ENCODE peak calls at places on chromosomes 12 and 14, in six cellular contexts. One of them, this sample, is unnamed.

GRCh38 chr14:104865631-104866441 is 768 bp downstream of the CEP170B start:
- DNase-seq in fibroblast of mammary gland: peak
- DNase-seq in uterus: peak
- DNase-seq in endothelial cell: peak
- DNase-seq in H9: peak
- DNase-seq in tibial artery: peak
- DNase-seq in this sample: peak

GRCh38 chr12:127712561-127712960 is 554.4 kb upstream of the TMEM132C start:
- DNase-seq in tibial artery: no peak
- DNase-seq in fibroblast of mammary gland: no peak
- DNase-seq in H9: no peak
- DNase-seq in uterus: no peak
- DNase-seq in endothelial cell: no peak
- DNase-seq in this sample: no peak

GRCh38 chr14:65103150-65103760 is 938 bp upstream of the MAX start:
- DNase-seq in uterus: no peak
- DNase-seq in tibial artery: no peak
- DNase-seq in fibroblast of mammary gland: peak
- DNase-seq in endothelial cell: no peak
- DNase-seq in H9: no peak
- DNase-seq in this sample: peak

GRCh38 chr12:122988036-122988435 is 7.6 kb downstream of the ARL6IP4 start:
- DNase-seq in uterus: no peak
- DNase-seq in fibroblast of mammary gland: no peak
- DNase-seq in endothelial cell: no peak
- DNase-seq in H9: no peak
- DNase-seq in tibial artery: no peak
- DNase-seq in this sample: no peak

GRCh38 chr14:64098120-64098519 is 196.1 kb downstream of the ESR2 start:
- DNase-seq in fibroblast of mammary gland: no peak
- DNase-seq in H9: no peak
- DNase-seq in uterus: no peak
- DNase-seq in endothelial cell: no peak
- DNase-seq in tibial artery: no peak
- DNase-seq in this sample: no peak

GRCh38 chr12:132474237-132474741 is 15.7 kb upstream of the FBRSL1 start:
- DNase-seq in fibroblast of mammary gland: no peak
- DNase-seq in endothelial cell: no peak
- DNase-seq in uterus: no peak
- DNase-seq in tibial artery: no peak
- DNase-seq in H9: no peak
- DNase-seq in this sample: peak

GRCh38 chr14:69886843-69887242 is 7.6 kb downstream of the SMOC1 start:
- DNase-seq in tibial artery: no peak
- DNase-seq in H9: no peak
- DNase-seq in uterus: no peak
- DNase-seq in fibroblast of mammary gland: peak
- DNase-seq in endothelial cell: no peak
- DNase-seq in this sample: no peak

GRCh38 chr12:119393685-119394084 is 59.2 kb downstream of the CCDC60 start:
- DNase-seq in uterus: no peak
- DNase-seq in tibial artery: no peak
- DNase-seq in H9: no peak
- DNase-seq in endothelial cell: no peak
- DNase-seq in fibroblast of mammary gland: no peak
- DNase-seq in this sample: no peak

GRCh38 chr14:32403688-32404087 is 74.6 kb downstream of the AKAP6 start:
- DNase-seq in fibroblast of mammary gland: peak
- DNase-seq in uterus: no peak
- DNase-seq in H9: no peak
- DNase-seq in tibial artery: no peak
- DNase-seq in endothelial cell: no peak
- DNase-seq in this sample: no peak

GRCh38 chr12:19307451-19307850 is 131.8 kb upstream of the AEBP2 start:
- DNase-seq in endothelial cell: no peak
- DNase-seq in H9: no peak
- DNase-seq in tibial artery: no peak
- DNase-seq in fibroblast of mammary gland: no peak
- DNase-seq in uterus: no peak
- DNase-seq in this sample: no peak

GRCh38 chr12:54368709-54369596 is 4.7 kb upstream of the GPR84 start:
- DNase-seq in tibial artery: peak
- DNase-seq in H9: peak
- DNase-seq in endothelial cell: peak
- DNase-seq in uterus: peak
- DNase-seq in fibroblast of mammary gland: peak
- DNase-seq in this sample: peak

GRCh38 chr14:20436363-20436755 is 393 bp upstream of the KLHL33 start:
- DNase-seq in uterus: no peak
- DNase-seq in endothelial cell: no peak
- DNase-seq in tibial artery: peak
- DNase-seq in fibroblast of mammary gland: peak
- DNase-seq in H9: no peak
- DNase-seq in this sample: no peak

GRCh38 chr12:65867428-65867827 is 43.1 kb downstream of the HMGA2 start:
- DNase-seq in endothelial cell: no peak
- DNase-seq in fibroblast of mammary gland: peak
- DNase-seq in uterus: no peak
- DNase-seq in tibial artery: no peak
- DNase-seq in H9: no peak
- DNase-seq in this sample: no peak

GRCh38 chr12:116661341-116661740 is 76.5 kb downstream of the SPRING1 start:
- DNase-seq in endothelial cell: no peak
- DNase-seq in fibroblast of mammary gland: no peak
- DNase-seq in tibial artery: no peak
- DNase-seq in H9: no peak
- DNase-seq in uterus: no peak
- DNase-seq in this sample: no peak
- TF ChIP-seq CTCF in endothelial cell: no peak
- TF ChIP-seq CTCF in fibroblast of mammary gland: no peak
- TF ChIP-seq CTCF in tibial artery: no peak
- TF ChIP-seq CTCF in H9: no peak
- TF ChIP-seq CTCF in uterus: no peak
- TF ChIP-seq CTCF in this sample: no peak

GRCh38 chr12:42586268-42586667 is 3.3 kb downstream of the PRICKLE1 start:
- DNase-seq in tibial artery: no peak
- DNase-seq in fibroblast of mammary gland: no peak
- DNase-seq in endothelial cell: no peak
- DNase-seq in uterus: no peak
- DNase-seq in H9: no peak
- DNase-seq in this sample: no peak
- TF ChIP-seq CTCF in tibial artery: no peak
- TF ChIP-seq CTCF in fibroblast of mammary gland: peak
- TF ChIP-seq CTCF in endothelial cell: no peak
- TF ChIP-seq CTCF in uterus: no peak
- TF ChIP-seq CTCF in H9: peak
- TF ChIP-seq CTCF in this sample: no peak

GRCh38 chr14:51225751-51226150 is 14.3 kb upstream of the TMX1 start:
- DNase-seq in endothelial cell: no peak
- DNase-seq in fibroblast of mammary gland: peak
- DNase-seq in tibial artery: no peak
- DNase-seq in uterus: no peak
- DNase-seq in H9: no peak
- DNase-seq in this sample: no peak
- TF ChIP-seq CTCF in endothelial cell: no peak
- TF ChIP-seq CTCF in fibroblast of mammary gland: no peak
- TF ChIP-seq CTCF in tibial artery: no peak
- TF ChIP-seq CTCF in uterus: no peak
- TF ChIP-seq CTCF in H9: no peak
- TF ChIP-seq CTCF in this sample: no peak

GRCh38 chr14:91834571-91834970 is 32.8 kb downstream of the TC2N start:
- DNase-seq in H9: no peak
- DNase-seq in tibial artery: no peak
- DNase-seq in uterus: no peak
- DNase-seq in fibroblast of mammary gland: no peak
- DNase-seq in endothelial cell: no peak
- DNase-seq in this sample: no peak
- TF ChIP-seq CTCF in H9: peak
- TF ChIP-seq CTCF in tibial artery: no peak
- TF ChIP-seq CTCF in uterus: no peak
- TF ChIP-seq CTCF in fibroblast of mammary gland: no peak
- TF ChIP-seq CTCF in endothelial cell: no peak
- TF ChIP-seq CTCF in this sample: no peak

DNA sequence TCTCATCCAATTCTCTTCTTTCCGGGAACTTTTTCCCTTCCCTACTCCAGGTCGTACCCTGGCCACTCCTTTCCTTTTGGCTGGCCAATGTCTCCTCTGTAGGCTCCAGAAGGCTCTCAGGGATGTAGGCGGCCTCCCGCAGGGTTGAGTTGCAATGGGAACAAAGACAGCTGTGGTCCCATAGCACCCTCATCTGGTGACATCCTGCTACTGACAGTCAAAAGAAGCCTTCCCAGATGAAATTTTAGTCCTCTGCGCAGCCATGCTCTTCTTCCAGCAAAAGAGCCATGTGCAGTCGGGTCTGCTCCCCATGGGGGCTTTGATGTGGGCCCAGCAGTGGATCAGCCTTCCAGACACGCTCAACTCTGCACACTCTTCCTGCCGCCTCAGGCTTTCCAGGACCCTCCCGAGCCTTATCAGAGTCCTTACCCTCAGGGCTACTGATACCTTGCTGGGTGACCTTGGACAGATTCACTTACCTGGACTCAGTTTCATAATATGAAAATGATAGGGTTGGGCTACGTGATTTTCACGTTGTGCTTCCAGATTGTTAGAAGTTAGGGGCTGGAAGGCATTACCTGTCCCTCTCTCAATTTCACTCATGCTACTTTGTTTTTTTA is 5.5 kb upstream of the CELA1 start:
- DNase-seq in tibial artery: no peak
- DNase-seq in uterus: no peak
- DNase-seq in endothelial cell: peak
- DNase-seq in H9: peak
- DNase-seq in fibroblast of mammary gland: peak
- DNase-seq in this sample: peak
- TF ChIP-seq CTCF in tibial artery: peak
- TF ChIP-seq CTCF in uterus: no peak
- TF ChIP-seq CTCF in endothelial cell: peak
- TF ChIP-seq CTCF in H9: peak
- TF ChIP-seq CTCF in fibroblast of mammary gland: peak
- TF ChIP-seq CTCF in this sample: peak